ENCODE peak calls at places on chromosomes 7 and 10, in six cellular contexts. G is endothelial cell of umbilical vein, L is spleen, S is suprapubic skin, T is HCT116, H is tibial nerve. N is an unnamed sample.
A peak's percentile ranks its signal among the peaks of the same experiment; 100 is the strongest.

GRCh38 chr7:131648491-131648890 is 92.1 kb upstream of the PODXL start:
- DNase-seq in G (no peak), S (no peak), H (no peak), T (no peak), L (peak; percentile 28), N (no peak)

GRCh38 chr7:122200888-122201287 is 56.8 kb upstream of the AASS start:
- DNase-seq in L (no peak), T (no peak), S (no peak), H (no peak), G (no peak), N (no peak)

GRCh38 chr7:84841809-84842208 is 345.0 kb downstream of the SEMA3D start:
- DNase-seq in L (no peak), G (no peak), T (no peak), S (no peak), H (no peak), N (no peak)

GRCh38 chr10:82826132-82826531 is 951.1 kb downstream of the NRG3 start:
- DNase-seq in T (no peak), L (no peak), H (no peak), S (no peak), G (no peak), N (no peak)

GRCh38 chr7:100962537-100962936 is 6.8 kb upstream of the MUC12 start:
- DNase-seq in S (no peak), L (no peak), H (no peak), G (no peak), T (no peak), N (no peak)

GRCh38 chr10:91579351-91579985 is 53.4 kb downstream of the PPP1R3C start:
- DNase-seq in H (no peak), S (no peak), L (no peak), T (no peak), G (no peak), N (no peak)

GRCh38 chr10:101529720-101530553 is 58.1 kb downstream of the POLL start:
- DNase-seq in T (no peak), G (no peak), S (no peak), H (no peak), L (no peak), N (no peak)

GRCh38 chr10:44970812-44971395 is 7.7 kb downstream of the DEPP1 start:
- DNase-seq in T (no peak), S (no peak), H (no peak), L (peak; percentile 70), G (no peak), N (no peak)

GRCh38 chr10:117386805-117387204 is 11.6 kb upstream of the PDZD8 start:
- DNase-seq in G (no peak), T (no peak), H (no peak), L (no peak), S (no peak), N (no peak)

GRCh38 chr7:126801738-126802137 is 451.0 kb downstream of the GRM8 start:
- DNase-seq in T (no peak), L (no peak), H (no peak), S (no peak), G (no peak), N (no peak)

GRCh38 chr10:123007558-123008378 is 827 bp downstream of the IKZF5 start:
- DNase-seq in G (peak; percentile 63), H (peak; percentile 41), L (peak; percentile 72), S (no peak), T (peak; percentile 43), N (peak; percentile 14)

GRCh38 chr10:104309980-104310978 is 28.0 kb downstream of the ITPRIP start:
- DNase-seq in L (no peak), S (peak; percentile 73), H (peak; percentile 73), G (peak; percentile 57), T (no peak), N (peak; percentile 66)

GRCh38 chr10:34808789-34809745 is 6.0 kb downstream of the PARD3 start:
- DNase-seq in H (peak; percentile 23), G (no peak), T (no peak), L (peak; percentile 53), S (no peak), N (no peak)

GRCh38 chr10:79067241-79068202 is 1.2 kb upstream of the ZMIZ1 start:
- DNase-seq in S (peak; percentile 91), H (peak; percentile 91), L (peak; percentile 96), G (peak; percentile 88), T (peak; percentile 73), N (peak; percentile 93)

GRCh38 chr7:15130666-15131541 is 228.4 kb upstream of the DGKB start:
- DNase-seq in H (no peak), T (no peak), G (peak; percentile 86), S (no peak), L (no peak), N (peak; percentile 20)

GRCh38 chr7:134907000-134907399 is 79.3 kb upstream of the AGBL3 start:
- DNase-seq in G (no peak), S (no peak), L (no peak), H (no peak), T (no peak), N (no peak)

GRCh38 chr7:158343526-158343925 is 244.1 kb downstream of the PTPRN2 start:
- DNase-seq in T (no peak), G (no peak), H (no peak), L (no peak), S (no peak), N (no peak)

GRCh38 chr7:5395246-5395645 is 28.4 kb downstream of the TNRC18 start:
- DNase-seq in S (no peak), L (no peak), G (no peak), T (no peak), H (no peak), N (no peak)

GRCh38 chr7:5396542-5396941 is 27.1 kb downstream of the TNRC18 start:
- DNase-seq in L (peak; percentile 88), H (peak; percentile 14), G (no peak), T (peak; percentile 54), S (no peak), N (no peak)

GRCh38 chr7:5394264-5395105 is 29.1 kb downstream of the TNRC18 start:
- DNase-seq in T (no peak), L (no peak), G (no peak), S (no peak), H (no peak), N (no peak)

GRCh38 chr7:5397657-5398237 is 25.9 kb downstream of the TNRC18 start:
- DNase-seq in L (no peak), H (no peak), T (no peak), G (no peak), S (no peak), N (no peak)

DNA sequence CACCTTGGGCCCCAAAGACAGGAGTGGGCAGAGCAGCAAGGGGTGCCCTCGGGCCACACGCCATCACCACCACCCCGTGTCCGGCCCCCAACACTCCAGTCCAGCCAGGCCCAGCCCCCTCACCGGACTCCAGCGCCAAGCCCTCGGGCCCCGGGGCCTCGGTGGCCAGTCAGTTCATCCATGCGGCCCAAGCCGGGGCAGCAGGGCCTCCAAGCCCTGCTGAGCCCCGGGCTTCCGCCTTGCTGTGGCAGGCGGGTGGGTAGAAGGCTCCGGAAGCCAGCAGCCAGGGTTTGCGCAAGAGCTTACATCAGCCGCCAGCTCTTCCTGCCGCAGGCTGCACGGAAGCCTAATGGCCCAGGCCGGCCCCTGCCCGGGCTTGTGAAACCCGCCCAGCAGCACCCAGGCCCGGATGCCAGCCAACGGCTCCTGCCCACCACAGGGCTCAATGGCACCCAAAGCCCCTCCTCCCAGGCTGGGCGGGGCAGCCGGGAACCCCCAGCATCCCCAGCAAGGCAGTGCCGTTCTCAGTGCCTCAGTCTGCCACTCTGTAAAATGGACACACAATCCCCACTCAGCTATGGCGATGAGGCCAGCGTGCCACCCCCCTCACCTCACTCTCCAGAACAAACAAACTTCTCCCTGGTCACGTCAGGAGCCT is 26.5 kb downstream of the TNRC18 start:
- DNase-seq in G (peak; percentile 21), T (peak; percentile 86), H (peak; percentile 55), L (peak; percentile 99), S (peak; percentile 95), N (peak; percentile 91)
- TF ChIP-seq POLR2A in G (no peak), T (no peak), H (no peak), L (no peak), S (no peak), N (peak; percentile 25)

DNA sequence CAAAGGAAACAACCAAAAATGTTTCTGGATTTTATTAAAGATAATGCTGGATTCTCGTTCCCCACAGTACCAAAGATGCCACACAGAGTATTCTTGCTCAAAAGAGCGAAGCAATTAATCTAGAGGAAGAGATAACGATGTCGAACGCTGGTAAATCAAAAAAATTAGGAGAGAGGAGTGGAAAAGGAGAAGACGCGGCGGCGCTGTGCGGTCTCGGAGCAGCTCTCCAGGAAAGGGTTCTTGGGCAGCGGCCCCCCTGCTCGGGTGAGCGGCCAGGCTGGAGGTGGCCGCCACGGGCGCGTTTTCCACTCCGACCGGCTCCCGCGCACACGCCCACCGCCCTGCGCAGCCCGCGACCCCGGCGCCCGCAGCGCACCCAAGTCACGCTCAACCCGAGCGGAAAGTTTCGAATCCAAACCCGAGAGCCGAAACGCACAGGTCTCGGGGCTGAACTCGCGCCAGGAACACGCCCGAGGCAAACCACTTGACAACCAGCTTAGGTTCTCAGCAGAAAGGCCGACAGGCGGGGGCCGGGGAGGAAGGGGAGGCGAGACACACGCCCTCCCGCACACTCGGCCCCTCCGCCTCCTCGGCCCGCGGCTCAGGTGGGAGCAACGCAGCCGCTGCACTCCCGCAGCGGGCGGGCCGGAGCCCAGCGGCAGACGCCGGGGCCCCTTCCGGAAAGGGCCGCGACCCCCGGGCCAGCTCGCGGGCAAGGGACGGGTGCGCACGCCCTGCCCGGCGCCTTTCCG is 924 bp downstream of the SRPK2 start:
- DNase-seq in T (no peak), G (peak; percentile 67), H (peak; percentile 27), S (peak; percentile 73), L (peak; percentile 91), N (peak; percentile 72)
- TF ChIP-seq POLR2A in T (no peak), G (peak; percentile 15), H (no peak), S (no peak), L (no peak), N (no peak)

DNA sequence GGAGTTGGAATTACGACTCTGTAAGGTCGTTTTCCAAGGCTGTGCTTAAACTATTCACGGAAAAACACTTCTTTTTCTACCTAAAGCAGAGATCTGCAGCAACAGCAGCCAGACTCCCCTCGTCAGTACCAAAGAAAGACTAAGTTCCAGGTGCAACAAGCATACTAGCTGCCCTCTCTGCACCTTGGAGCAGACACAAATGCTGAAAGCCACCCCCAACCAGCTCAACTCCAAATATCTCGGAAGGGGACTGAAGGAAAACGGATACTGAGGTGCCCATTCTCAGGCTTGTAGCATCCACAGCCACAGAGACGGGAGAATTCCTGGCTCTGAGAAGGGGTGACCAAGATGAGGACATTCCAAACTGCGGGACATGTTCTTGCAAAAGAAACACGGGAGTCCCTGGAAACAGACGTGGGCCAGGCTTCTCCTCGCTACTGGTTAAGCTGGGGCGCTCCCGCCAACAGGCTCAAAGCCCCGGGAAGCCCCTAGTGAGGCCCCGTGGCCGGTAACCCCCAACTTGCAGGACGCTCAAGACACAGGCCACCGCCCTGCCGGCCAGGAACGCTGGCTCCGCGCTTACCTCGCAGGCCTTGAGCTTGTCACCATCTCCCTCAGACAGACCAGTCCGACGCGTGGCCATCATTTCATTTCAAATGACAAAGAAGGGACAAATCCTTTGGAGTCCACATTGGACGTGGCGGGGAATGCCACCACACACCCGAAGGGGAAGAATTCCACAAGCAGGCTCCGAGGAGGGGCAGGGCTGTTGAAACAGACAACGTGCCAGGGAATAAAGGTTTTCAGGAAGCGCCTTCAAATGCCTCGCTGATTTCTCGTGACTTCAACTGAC is 2.2 kb downstream of the ARHGAP21 start:
- DNase-seq in H (no peak), T (no peak), S (peak; percentile 69), G (peak; percentile 55), L (peak; percentile 78), N (no peak)
- TF ChIP-seq POLR2A in H (no peak), T (no peak), S (no peak), G (no peak), L (no peak), N (no peak)

DNA sequence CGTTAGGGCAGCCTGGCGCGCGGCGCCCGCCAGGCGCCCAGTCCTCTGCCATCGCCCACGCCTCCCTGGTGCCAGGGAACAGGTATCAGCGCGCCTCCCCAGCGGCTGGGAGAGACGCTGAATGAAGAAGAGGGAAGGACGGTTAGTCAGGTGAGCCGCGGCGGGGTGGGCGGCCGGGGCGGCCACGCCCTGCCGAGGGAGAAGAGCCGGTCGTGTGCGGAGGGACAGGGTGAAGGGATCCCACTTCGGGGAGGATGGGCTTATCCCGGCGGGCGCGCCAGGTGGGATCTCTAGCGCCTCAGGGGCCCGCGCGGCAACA is 580 bp upstream of the ARL4A start:
- DNase-seq in H (no peak), G (no peak), S (no peak), L (no peak), T (no peak), N (no peak)
- TF ChIP-seq POLR2A in H (peak; percentile 23), G (no peak), S (peak; percentile 45), L (no peak), T (peak; percentile 39), N (peak; percentile 73)

N was measured in H54.